ENCODE peak calls at places on chromosomes 4 and X, in five cellular contexts. Y is sigmoid colon, K is HCT116, T is right atrium auricular region, G is esophagus squamous epithelium. O is an unnamed sample.

GRCh38 chr4:164239976-164240375 is 514.0 kb upstream of the SMIM31 start:
- DNase-seq in Y (no peak), K (no peak), T (no peak), G (no peak), O (no peak)

GRCh38 chr4:24750106-24750505 is 45.3 kb upstream of the SOD3 start:
- DNase-seq in Y (no peak), K (no peak), T (no peak), G (no peak), O (no peak)

GRCh38 chr4:53694666-53695065 is 103.4 kb upstream of the LNX1 start:
- DNase-seq in Y (no peak), K (no peak), T (no peak), G (no peak), O (no peak)

GRCh38 chrX:31036895-31037294 is 34.9 kb downstream of the FTHL17 start:
- DNase-seq in Y (no peak), K (peak; percentile 6), T (no peak), G (no peak), O (peak; percentile 30)

GRCh38 chr4:13054410-13054970 is 429.6 kb downstream of the RAB28 start:
- DNase-seq in Y (no peak), K (no peak), T (no peak), G (no peak), O (no peak)

GRCh38 chr4:127732623-127733199 is 2.5 kb downstream of the SLC25A31 start:
- DNase-seq in Y (no peak), K (peak; percentile 41), T (no peak), G (no peak), O (no peak)

GRCh38 chr4:74334636-74335035 is 26.4 kb downstream of the EPGN start:
- DNase-seq in Y (no peak), K (no peak), T (no peak), G (no peak), O (no peak)

GRCh38 chrX:155662297-155662696 is 49.5 kb upstream of the TMLHE start:
- DNase-seq in Y (no peak), K (no peak), T (no peak), G (no peak), O (no peak)

GRCh38 chr4:2066571-2067445 is 7.7 kb downstream of the NAT8L start:
- DNase-seq in Y (peak; percentile 60), K (no peak), T (no peak), G (no peak), O (no peak)

DNA sequence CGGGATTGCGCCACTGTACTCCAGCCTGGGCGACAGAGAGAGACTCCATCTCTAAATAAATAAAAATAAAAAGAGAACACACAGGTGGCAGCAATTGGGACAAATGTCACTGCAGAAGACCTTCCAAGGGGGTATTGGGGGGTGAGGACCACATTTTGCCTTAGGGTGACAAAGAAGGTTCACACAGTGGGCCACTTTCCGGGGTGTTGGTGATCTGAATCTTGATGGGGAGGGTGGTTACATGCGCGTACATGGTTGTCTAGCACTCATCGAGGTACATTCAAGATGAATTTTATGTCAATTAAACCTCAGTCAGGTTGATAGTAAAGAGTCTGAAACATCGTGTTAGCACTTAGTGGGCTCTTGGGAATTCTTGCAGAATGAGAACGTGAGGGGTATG is 20.5 kb upstream of the TMSB4X start:
- DNase-seq in Y (no peak), K (no peak), T (no peak), G (no peak), O (no peak)
- H3K4me1 ChIP-seq in Y (peaks cover 14% of the 10 kb centered on the region), K (peaks cover 14% of the 10 kb centered on the region), T (peaks cover 20% of the 10 kb centered on the region), G (peaks cover 22% of the 10 kb centered on the region), O (no peaks in the 10 kb centered on the region)

DNA sequence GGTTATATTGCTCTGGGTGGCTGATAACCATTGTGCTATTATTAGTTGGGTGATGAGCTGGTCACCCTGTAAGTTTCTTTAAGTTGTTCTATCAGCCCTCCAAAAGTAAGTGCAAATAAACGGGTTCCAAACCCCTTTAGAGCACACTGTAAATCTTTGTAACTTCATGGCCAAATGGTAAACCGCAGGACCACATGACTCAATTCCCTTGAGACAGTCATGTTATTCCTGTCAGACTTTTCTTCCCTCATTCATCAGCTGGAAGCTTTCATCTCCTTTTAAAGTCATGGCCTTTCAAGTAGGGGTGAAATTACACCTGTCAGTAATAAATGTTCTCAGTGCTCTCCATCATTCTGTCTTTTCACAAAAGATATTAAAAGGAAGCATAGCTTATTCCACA is 275.3 kb downstream of the CFAP299 start:
- DNase-seq in Y (no peak), K (no peak), T (no peak), G (no peak), O (peak; percentile 34)
- H3K4me3 ChIP-seq in Y (no peak overlapping the region), K (no peak overlapping the region), T (no peak overlapping the region), G (no peak overlapping the region), O (no peak overlapping the region)

GRCh38 chr4:114558446-114559020 is 40.1 kb upstream of the UGT8 start:
- DNase-seq in Y (no peak), K (peak; percentile 21), T (no peak), G (no peak), O (no peak)
- H3K9me3 ChIP-seq in Y (no peaks in the 10 kb centered on the region), K (peaks cover 7% of the 10 kb centered on the region), T (no peaks in the 10 kb centered on the region), G (no peaks in the 10 kb centered on the region), O (no peaks in the 10 kb centered on the region)

GRCh38 chrX:118523920-118524319 is 28.3 kb downstream of the DOCK11 start:
- DNase-seq in Y (no peak), K (no peak), T (no peak), G (no peak), O (no peak)
- H3K4me1 ChIP-seq in Y (peaks cover 33% of the 10 kb centered on the region), K (peaks cover 2% of the 10 kb centered on the region), T (no peaks in the 10 kb centered on the region), G (peaks cover 18% of the 10 kb centered on the region), O (no peaks in the 10 kb centered on the region)

GRCh38 chr4:41176357-41176756 is 38.0 kb downstream of the APBB2 start:
- DNase-seq in Y (no peak), K (no peak), T (no peak), G (no peak), O (no peak)

GRCh38 chr4:41179086-41179374 is 35.3 kb downstream of the APBB2 start:
- DNase-seq in Y (no peak), K (no peak), T (no peak), G (no peak), O (no peak)

GRCh38 chr4:41181037-41181436 is 33.3 kb downstream of the APBB2 start:
- DNase-seq in Y (no peak), K (no peak), T (no peak), G (no peak), O (no peak)

GRCh38 chr4:41177016-41177415 is 37.3 kb downstream of the APBB2 start:
- DNase-seq in Y (no peak), K (no peak), T (no peak), G (no peak), O (no peak)

GRCh38 chr4:41178372-41179085 is 35.8 kb downstream of the APBB2 start:
- DNase-seq in Y (no peak), K (no peak), T (no peak), G (no peak), O (no peak)
- H3K4me3 ChIP-seq in Y (no peak overlapping the region), K (no peak overlapping the region), T (no peak overlapping the region), G (no peak overlapping the region), O (no peak overlapping the region)

GRCh38 chr4:35952751-35953150 is 291.6 kb downstream of the ARAP2 start:
- DNase-seq in Y (no peak), K (no peak), T (no peak), G (no peak), O (no peak)
- H3K9me3 ChIP-seq in Y (peaks cover 7% of the 10 kb centered on the region), K (no peaks in the 10 kb centered on the region), T (no peaks in the 10 kb centered on the region), G (no peaks in the 10 kb centered on the region), O (no peaks in the 10 kb centered on the region)